ENCODE peak calls at places on chromosomes 6 and 20, in six cellular contexts. R is cardiac fibroblast; I is cardiac muscle cell; T is NCI-H774; Z is CD8-positive, alpha-beta memory T cell; G is nucleus accumbens. N is an unnamed sample.

GRCh38 chr6:49606696-49607390 is 29.8 kb downstream of the RHAG start:
- DNase-seq in G (no peak), I (peak), Z (peak), R (peak), T (peak), N (peak)

GRCh38 chr20:33893314-33893713 is 82.2 kb downstream of the CHMP4B start:
- DNase-seq in T (no peak), I (no peak), G (no peak), Z (no peak), R (peak), N (peak)

GRCh38 chr6:56361812-56362211 is 114.4 kb upstream of the COL21A1 start:
- DNase-seq in T (no peak), R (peak), Z (no peak), G (no peak), I (no peak), N (no peak)

GRCh38 chr20:46401478-46401860 is 4.9 kb downstream of the ELMO2 start:
- DNase-seq in R (no peak), Z (no peak), T (no peak), I (no peak), G (no peak), N (no peak)

GRCh38 chr6:17394192-17394611 is 807 bp downstream of the CAP2 start:
- DNase-seq in R (peak), I (peak), T (peak), Z (no peak), G (peak), N (peak)

GRCh38 chr6:159935633-159936032 is 33.2 kb upstream of the IGF2R start:
- DNase-seq in Z (no peak), G (no peak), R (peak), I (no peak), T (no peak), N (peak)

GRCh38 chr6:84764332-84765049 is at the start of gene TBX18:
- DNase-seq in R (peak), Z (no peak), G (no peak), T (no peak), I (peak), N (peak)

GRCh38 chr6:170076466-170077165 is 214.3 kb downstream of the DLL1 start:
- DNase-seq in I (no peak), G (no peak), Z (no peak), R (no peak), T (no peak), N (no peak)

GRCh38 chr6:52574709-52575489 is 2.0 kb downstream of the TRAM2 start:
- DNase-seq in Z (peak), I (no peak), G (no peak), T (no peak), R (peak), N (peak)

N was measured in AG20443.